ENCODE peak calls at places on chromosomes 6 and 20, in nine cellular contexts. One of them, this sample, is unnamed.

GRCh38 chr6:116011520-116011919 is 49.2 kb downstream of the FRK start:
- DNase-seq in adipocyte: no peak
- DNase-seq in BE2C: no peak
- DNase-seq in AG10803: no peak
- DNase-seq in astrocyte of the spinal cord: no peak
- DNase-seq in fibroblast of pulmonary artery: no peak
- DNase-seq in cardiac fibroblast: no peak
- DNase-seq in transverse colon: peak; percentile 43
- DNase-seq in HCT116: peak; percentile 89
- DNase-seq in this sample: no peak

GRCh38 chr6:108080010-108080780 is 5.7 kb upstream of the OSTM1 start:
- DNase-seq in adipocyte: peak; percentile 77
- DNase-seq in BE2C: peak; percentile 42
- DNase-seq in AG10803: peak; percentile 43
- DNase-seq in astrocyte of the spinal cord: peak; percentile 84
- DNase-seq in fibroblast of pulmonary artery: peak; percentile 63
- DNase-seq in cardiac fibroblast: peak; percentile 59
- DNase-seq in transverse colon: no peak
- DNase-seq in HCT116: no peak
- DNase-seq in this sample: peak; percentile 1

GRCh38 chr6:105560611-105561066 is 157.8 kb upstream of the PREP start:
- DNase-seq in adipocyte: peak; percentile 60
- DNase-seq in BE2C: no peak
- DNase-seq in AG10803: peak; percentile 58
- DNase-seq in astrocyte of the spinal cord: peak; percentile 28
- DNase-seq in fibroblast of pulmonary artery: peak; percentile 2
- DNase-seq in cardiac fibroblast: no peak
- DNase-seq in transverse colon: no peak
- DNase-seq in HCT116: no peak
- DNase-seq in this sample: peak; percentile 42

GRCh38 chr20:24933266-24933908 is 15.7 kb upstream of the CST7 start:
- DNase-seq in adipocyte: no peak
- DNase-seq in BE2C: no peak
- DNase-seq in AG10803: no peak
- DNase-seq in astrocyte of the spinal cord: no peak
- DNase-seq in fibroblast of pulmonary artery: no peak
- DNase-seq in cardiac fibroblast: no peak
- DNase-seq in transverse colon: no peak
- DNase-seq in HCT116: no peak
- DNase-seq in this sample: no peak

GRCh38 chr6:24480705-24481104 is 8.7 kb downstream of the GPLD1 start:
- DNase-seq in adipocyte: no peak
- DNase-seq in BE2C: no peak
- DNase-seq in AG10803: no peak
- DNase-seq in astrocyte of the spinal cord: no peak
- DNase-seq in fibroblast of pulmonary artery: no peak
- DNase-seq in cardiac fibroblast: no peak
- DNase-seq in transverse colon: no peak
- DNase-seq in HCT116: no peak
- DNase-seq in this sample: no peak

GRCh38 chr6:42547407-42548329 is 16.2 kb upstream of the UBR2 start:
- DNase-seq in adipocyte: peak; percentile 91
- DNase-seq in BE2C: peak; percentile 91
- DNase-seq in AG10803: peak; percentile 66
- DNase-seq in astrocyte of the spinal cord: peak; percentile 83
- DNase-seq in fibroblast of pulmonary artery: peak; percentile 83
- DNase-seq in cardiac fibroblast: peak; percentile 83
- DNase-seq in transverse colon: peak; percentile 89
- DNase-seq in HCT116: peak; percentile 64
- DNase-seq in this sample: peak; percentile 21

GRCh38 chr6:56346958-56347357 is 99.6 kb upstream of the COL21A1 start:
- DNase-seq in adipocyte: no peak
- DNase-seq in BE2C: no peak
- DNase-seq in AG10803: peak; percentile 15
- DNase-seq in astrocyte of the spinal cord: no peak
- DNase-seq in fibroblast of pulmonary artery: no peak
- DNase-seq in cardiac fibroblast: no peak
- DNase-seq in transverse colon: no peak
- DNase-seq in HCT116: no peak
- DNase-seq in this sample: no peak

GRCh38 chr6:136173519-136174507 is 76.3 kb downstream of the MTFR2 start:
- DNase-seq in adipocyte: no peak
- DNase-seq in BE2C: peak; percentile 55
- DNase-seq in AG10803: no peak
- DNase-seq in astrocyte of the spinal cord: no peak
- DNase-seq in fibroblast of pulmonary artery: peak; percentile 87
- DNase-seq in cardiac fibroblast: peak; percentile 85
- DNase-seq in transverse colon: no peak
- DNase-seq in HCT116: no peak
- DNase-seq in this sample: no peak

GRCh38 chr20:61748376-61748775 is 317.3 kb downstream of the TAF4 start:
- DNase-seq in adipocyte: no peak
- DNase-seq in BE2C: no peak
- DNase-seq in AG10803: peak; percentile 45
- DNase-seq in astrocyte of the spinal cord: peak; percentile 65
- DNase-seq in fibroblast of pulmonary artery: no peak
- DNase-seq in cardiac fibroblast: no peak
- DNase-seq in transverse colon: no peak
- DNase-seq in HCT116: no peak
- DNase-seq in this sample: peak; percentile 27

GRCh38 chr20:48246391-48246790 is 461.1 kb upstream of the SULF2 start:
- DNase-seq in adipocyte: no peak
- DNase-seq in BE2C: no peak
- DNase-seq in AG10803: no peak
- DNase-seq in astrocyte of the spinal cord: no peak
- DNase-seq in fibroblast of pulmonary artery: no peak
- DNase-seq in cardiac fibroblast: no peak
- DNase-seq in transverse colon: no peak
- DNase-seq in HCT116: no peak
- DNase-seq in this sample: no peak

GRCh38 chr20:48657426-48658197 is 170.2 kb downstream of the PREX1 start:
- DNase-seq in adipocyte: peak; percentile 87
- DNase-seq in BE2C: peak; percentile 72
- DNase-seq in AG10803: peak; percentile 67
- DNase-seq in astrocyte of the spinal cord: peak; percentile 73
- DNase-seq in fibroblast of pulmonary artery: peak; percentile 85
- DNase-seq in cardiac fibroblast: peak; percentile 83
- DNase-seq in transverse colon: peak; percentile 67
- DNase-seq in HCT116: peak; percentile 52
- DNase-seq in this sample: no peak

GRCh38 chr6:149456311-149457021 is 28.3 kb downstream of the ZC3H12D start:
- DNase-seq in adipocyte: no peak
- DNase-seq in BE2C: no peak
- DNase-seq in AG10803: no peak
- DNase-seq in astrocyte of the spinal cord: no peak
- DNase-seq in fibroblast of pulmonary artery: no peak
- DNase-seq in cardiac fibroblast: no peak
- DNase-seq in transverse colon: no peak
- DNase-seq in HCT116: no peak
- DNase-seq in this sample: no peak

GRCh38 chr6:37934276-37934675 is 114.7 kb downstream of the ZFAND3 start:
- DNase-seq in adipocyte: no peak
- DNase-seq in BE2C: no peak
- DNase-seq in AG10803: no peak
- DNase-seq in astrocyte of the spinal cord: no peak
- DNase-seq in fibroblast of pulmonary artery: no peak
- DNase-seq in cardiac fibroblast: no peak
- DNase-seq in transverse colon: no peak
- DNase-seq in HCT116: no peak
- DNase-seq in this sample: no peak

GRCh38 chr20:63967330-63968135 is 2.2 kb downstream of the ZNF512B start:
- DNase-seq in adipocyte: no peak
- DNase-seq in BE2C: no peak
- DNase-seq in AG10803: no peak
- DNase-seq in astrocyte of the spinal cord: no peak
- DNase-seq in fibroblast of pulmonary artery: no peak
- DNase-seq in cardiac fibroblast: no peak
- DNase-seq in transverse colon: peak; percentile 8
- DNase-seq in HCT116: no peak
- DNase-seq in this sample: no peak
- H3K4me3 ChIP-seq in adipocyte: no peak overlapping the region
- H3K4me3 ChIP-seq in BE2C: no peak overlapping the region
- H3K4me3 ChIP-seq in AG10803: no peak overlapping the region
- H3K4me3 ChIP-seq in astrocyte of the spinal cord: no peak overlapping the region
- H3K4me3 ChIP-seq in fibroblast of pulmonary artery: no peak overlapping the region
- H3K4me3 ChIP-seq in cardiac fibroblast: no peak overlapping the region
- H3K4me3 ChIP-seq in transverse colon: no peak overlapping the region
- H3K4me3 ChIP-seq in HCT116: no peak overlapping the region
- H3K4me3 ChIP-seq in this sample: no peak overlapping the region

GRCh38 chr6:36128793-36129192 is 1.5 kb upstream of the MAPK13 start:
- DNase-seq in adipocyte: no peak
- DNase-seq in BE2C: no peak
- DNase-seq in AG10803: no peak
- DNase-seq in astrocyte of the spinal cord: no peak
- DNase-seq in fibroblast of pulmonary artery: no peak
- DNase-seq in cardiac fibroblast: no peak
- DNase-seq in transverse colon: no peak
- DNase-seq in HCT116: no peak
- DNase-seq in this sample: no peak

GRCh38 chr6:36129889-36130671 is at the start of gene MAPK13:
- DNase-seq in adipocyte: peak; percentile 28
- DNase-seq in BE2C: no peak
- DNase-seq in AG10803: no peak
- DNase-seq in astrocyte of the spinal cord: no peak
- DNase-seq in fibroblast of pulmonary artery: peak; percentile 29
- DNase-seq in cardiac fibroblast: peak; percentile 46
- DNase-seq in transverse colon: peak; percentile 74
- DNase-seq in HCT116: no peak
- DNase-seq in this sample: no peak

GRCh38 chr6:36131517-36132220 is 1.4 kb downstream of the MAPK13 start:
- DNase-seq in adipocyte: peak; percentile 42
- DNase-seq in BE2C: peak; percentile 87
- DNase-seq in AG10803: peak; percentile 36
- DNase-seq in astrocyte of the spinal cord: peak; percentile 41
- DNase-seq in fibroblast of pulmonary artery: peak; percentile 85
- DNase-seq in cardiac fibroblast: peak; percentile 85
- DNase-seq in transverse colon: peak; percentile 76
- DNase-seq in HCT116: no peak
- DNase-seq in this sample: peak; percentile 33

GRCh38 chr6:36132221-36132895 is 2.0 kb downstream of the MAPK13 start:
- DNase-seq in adipocyte: no peak
- DNase-seq in BE2C: no peak
- DNase-seq in AG10803: no peak
- DNase-seq in astrocyte of the spinal cord: no peak
- DNase-seq in fibroblast of pulmonary artery: no peak
- DNase-seq in cardiac fibroblast: peak; percentile 27
- DNase-seq in transverse colon: no peak
- DNase-seq in HCT116: no peak
- DNase-seq in this sample: no peak

DNA sequence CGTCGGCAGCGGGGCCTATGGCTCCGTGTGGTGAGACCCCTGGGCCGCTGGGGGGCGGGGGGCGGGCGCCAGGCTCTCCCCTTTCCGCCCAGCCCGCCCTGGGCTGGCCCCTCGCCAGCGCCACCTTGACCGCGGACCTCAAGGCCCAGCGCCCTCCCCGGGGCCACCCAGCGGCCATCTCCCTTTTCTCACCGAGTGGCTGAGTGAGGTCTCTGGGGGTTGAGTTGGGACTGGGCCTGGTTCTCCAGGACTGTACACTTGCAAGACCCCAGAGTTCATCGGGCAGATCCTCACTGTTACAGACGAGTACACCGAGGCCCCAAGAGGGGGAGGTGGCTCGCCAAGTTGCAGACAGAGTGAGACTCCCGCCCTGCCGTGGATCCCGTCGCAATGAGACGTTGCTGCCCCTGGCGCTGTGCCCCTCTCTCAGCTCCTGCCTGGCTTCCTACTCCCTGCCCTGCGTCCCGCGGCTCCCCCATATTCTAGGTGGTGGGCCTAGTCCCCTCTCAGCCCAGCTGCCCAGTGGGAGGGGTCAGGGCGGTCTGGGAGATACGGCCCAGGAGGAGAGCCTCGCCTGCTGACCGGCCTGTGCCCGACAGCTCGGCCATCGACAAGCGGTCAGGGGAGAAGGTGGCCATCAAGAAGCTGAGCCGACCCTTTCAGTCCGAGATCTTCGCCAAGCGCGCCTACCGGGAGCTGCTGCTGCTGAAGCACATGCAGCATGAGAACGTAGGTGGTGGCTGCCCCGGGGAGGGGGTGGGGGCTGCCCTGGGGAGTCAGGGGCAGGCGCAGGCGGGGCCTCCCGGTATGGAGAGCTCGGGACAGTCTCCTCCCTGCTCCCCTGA is 581 bp downstream of the MAPK13 start:
- DNase-seq in adipocyte: no peak
- DNase-seq in BE2C: peak; percentile 51
- DNase-seq in AG10803: no peak
- DNase-seq in astrocyte of the spinal cord: no peak
- DNase-seq in fibroblast of pulmonary artery: peak; percentile 34
- DNase-seq in cardiac fibroblast: peak; percentile 36
- DNase-seq in transverse colon: peak; percentile 77
- DNase-seq in HCT116: peak; percentile 31
- DNase-seq in this sample: no peak
- H3K4me3 ChIP-seq in adipocyte: peak overlapping the region; percentile 78
- H3K4me3 ChIP-seq in BE2C: no peak overlapping the region
- H3K4me3 ChIP-seq in AG10803: no peak overlapping the region
- H3K4me3 ChIP-seq in astrocyte of the spinal cord: peak overlapping the region; percentile 12
- H3K4me3 ChIP-seq in fibroblast of pulmonary artery: peak overlapping the region; percentile 27
- H3K4me3 ChIP-seq in cardiac fibroblast: peak overlapping the region; percentile 45
- H3K4me3 ChIP-seq in transverse colon: peak overlapping the region; percentile 56
- H3K4me3 ChIP-seq in HCT116: peak overlapping the region; percentile 66
- H3K4me3 ChIP-seq in this sample: peak overlapping the region; percentile 18

DNA sequence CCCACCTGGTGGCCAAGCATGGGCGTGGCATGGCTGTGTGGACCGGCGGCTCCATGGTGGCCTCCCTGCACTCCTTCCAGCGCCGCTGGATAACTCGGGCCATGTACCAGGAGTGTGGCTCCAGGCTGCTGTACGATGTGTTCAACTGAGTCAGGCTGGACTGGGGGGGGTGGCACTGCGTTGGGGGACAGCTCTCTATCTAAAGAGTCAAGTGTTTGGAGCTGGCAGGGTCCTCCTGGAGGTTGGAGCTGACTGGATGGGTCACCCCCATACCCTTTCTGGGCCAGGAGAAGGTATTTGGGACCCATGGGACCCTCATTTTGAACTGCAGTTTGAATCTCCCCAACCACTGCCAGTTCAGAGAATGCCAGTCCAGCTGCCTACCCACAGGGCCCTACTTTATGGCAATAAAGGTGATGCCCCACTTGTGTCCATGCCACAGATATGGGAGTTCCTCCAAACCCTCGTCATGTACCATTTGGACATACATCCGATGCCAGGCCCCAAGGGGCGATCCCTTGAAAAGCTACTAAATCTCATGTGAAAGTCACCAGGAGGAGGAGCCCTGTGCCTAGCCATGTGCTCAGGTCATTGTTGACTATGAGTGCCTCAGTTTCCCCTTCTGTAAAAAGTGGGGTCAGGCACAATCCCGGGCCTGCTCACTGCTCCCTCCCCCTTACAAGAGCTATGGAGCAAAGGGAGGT is 1.5 kb downstream of the ACTL10 start:
- DNase-seq in adipocyte: peak; percentile 92
- DNase-seq in BE2C: no peak
- DNase-seq in AG10803: no peak
- DNase-seq in astrocyte of the spinal cord: peak; percentile 71
- DNase-seq in fibroblast of pulmonary artery: no peak
- DNase-seq in cardiac fibroblast: no peak
- DNase-seq in transverse colon: no peak
- DNase-seq in HCT116: no peak
- DNase-seq in this sample: no peak
- H3K4me3 ChIP-seq in adipocyte: peak overlapping the region; percentile 65
- H3K4me3 ChIP-seq in BE2C: peak overlapping the region; percentile 46
- H3K4me3 ChIP-seq in AG10803: peak overlapping the region; percentile 47
- H3K4me3 ChIP-seq in astrocyte of the spinal cord: no peak overlapping the region
- H3K4me3 ChIP-seq in fibroblast of pulmonary artery: peak overlapping the region; percentile 56
- H3K4me3 ChIP-seq in cardiac fibroblast: peak overlapping the region; percentile 57
- H3K4me3 ChIP-seq in transverse colon: peak overlapping the region; percentile 68
- H3K4me3 ChIP-seq in HCT116: no peak overlapping the region
- H3K4me3 ChIP-seq in this sample: peak overlapping the region; percentile 54

GRCh38 chr6:168217216-168217879 is 102.2 kb downstream of the DACT2 start:
- DNase-seq in adipocyte: no peak
- DNase-seq in BE2C: no peak
- DNase-seq in AG10803: no peak
- DNase-seq in astrocyte of the spinal cord: no peak
- DNase-seq in fibroblast of pulmonary artery: no peak
- DNase-seq in cardiac fibroblast: no peak
- DNase-seq in transverse colon: no peak
- DNase-seq in HCT116: no peak
- DNase-seq in this sample: no peak
- H3K4me3 ChIP-seq in adipocyte: no peak overlapping the region
- H3K4me3 ChIP-seq in BE2C: no peak overlapping the region
- H3K4me3 ChIP-seq in AG10803: no peak overlapping the region
- H3K4me3 ChIP-seq in astrocyte of the spinal cord: no peak overlapping the region
- H3K4me3 ChIP-seq in fibroblast of pulmonary artery: no peak overlapping the region
- H3K4me3 ChIP-seq in cardiac fibroblast: no peak overlapping the region
- H3K4me3 ChIP-seq in transverse colon: no peak overlapping the region
- H3K4me3 ChIP-seq in HCT116: no peak overlapping the region
- H3K4me3 ChIP-seq in this sample: no peak overlapping the region